ENCODE peak calls at places on chromosomes 13 and 19, in four cellular contexts. C, Q, O and U are unnamed samples.

GRCh38 chr13:80957019-80957650 is 616.2 kb upstream of the SPRY2 start:
- DNase-seq in C (no peak), Q (peak), O (no peak), U (no peak)

GRCh38 chr19:7497292-7497691 is 8.5 kb upstream of the PEX11G start:
- DNase-seq in C (no peak), Q (peak), O (no peak), U (no peak)

GRCh38 chr13:28805193-28805819 is 14.8 kb upstream of the MTUS2 start:
- DNase-seq in C (no peak), Q (peak), O (no peak), U (no peak)

GRCh38 chr19:33392341-33393285 is 19.1 kb downstream of the CEBPG start:
- DNase-seq in C (no peak), Q (no peak), O (no peak), U (no peak)

GRCh38 chr19:47444388-47444821 is 25.1 kb upstream of the MEIS3 start:
- DNase-seq in C (no peak), Q (no peak), O (no peak), U (no peak)

GRCh38 chr19:41740415-41741243 is 14.7 kb upstream of the CEACAM6 start:
- DNase-seq in C (no peak), Q (no peak), O (no peak), U (no peak)

GRCh38 chr13:70817571-70817970 is 709.3 kb upstream of the KLHL1 start:
- DNase-seq in C (no peak), Q (no peak), O (no peak), U (no peak)

GRCh38 chr13:44969858-44970484 is 19.3 kb downstream of the NUFIP1 start:
- DNase-seq in C (no peak), Q (peak), O (no peak), U (peak)

GRCh38 chr19:928471-929259 is 2.8 kb downstream of the ARID3A start:
- DNase-seq in C (no peak), Q (peak), O (no peak), U (no peak)

GRCh38 chr13:107842562-107843180 is 372.7 kb downstream of the LIG4 start:
- DNase-seq in C (no peak), Q (peak), O (no peak), U (peak)

GRCh38 chr13:96934889-96935490 is 59.3 kb downstream of the OXGR1 start:
- DNase-seq in C (no peak), Q (no peak), O (no peak), U (no peak)

GRCh38 chr13:43516401-43516826 is 270.4 kb downstream of the ENOX1 start:
- DNase-seq in C (no peak), Q (peak), O (no peak), U (no peak)

GRCh38 chr19:41995959-41996797 is 2.1 kb upstream of the ATP1A3 start:
- DNase-seq in C (no peak), Q (no peak), O (no peak), U (no peak)

GRCh38 chr13:73782781-73783180 is 351.4 kb downstream of the KLF12 start:
- DNase-seq in C (no peak), Q (no peak), O (no peak), U (no peak)

GRCh38 chr19:55603581-55604292 is 1.7 kb upstream of the ZNF865 start:
- DNase-seq in C (no peak), Q (no peak), O (no peak), U (no peak)

GRCh38 chr19:12668937-12669271 is 2.3 kb downstream of the WDR83 start:
- DNase-seq in C (peak), Q (peak), O (peak), U (peak)

GRCh38 chr19:30085394-30085793 is 143.4 kb downstream of the URI1 start:
- DNase-seq in C (no peak), Q (no peak), O (no peak), U (no peak)

GRCh38 chr19:8240274-8241229 is 31.4 kb downstream of the CERS4 start:
- DNase-seq in C (peak), Q (peak), O (peak), U (peak)

GRCh38 chr19:30406220-30406944 is 34.2 kb downstream of the ZNF536 start:
- DNase-seq in C (no peak), Q (no peak), O (no peak), U (no peak)

GRCh38 chr13:94384217-94384905 is 95.1 kb downstream of the DCT start:
- DNase-seq in C (no peak), Q (no peak), O (no peak), U (no peak)

GRCh38 chr19:49333426-49334288 is 1.5 kb upstream of the CD37 start:
- DNase-seq in C (no peak), Q (no peak), O (peak), U (peak)

GRCh38 chr19:38044267-38045111 is 137.5 kb downstream of the SIPA1L3 start:
- DNase-seq in C (no peak), Q (peak), O (no peak), U (peak)

GRCh38 chr13:20448470-20448869 is 77.2 kb downstream of the CRYL1 start:
- DNase-seq in C (no peak), Q (no peak), O (no peak), U (no peak)

GRCh38 chr19:55678121-55678671 is 3.2 kb downstream of the EPN1 start:
- DNase-seq in C (no peak), Q (no peak), O (peak), U (no peak)

GRCh38 chr13:68152414-68152813 is 922.3 kb upstream of the PCDH9 start:
- DNase-seq in C (no peak), Q (no peak), O (no peak), U (no peak)

GRCh38 chr13:40922437-40923040 is 96.6 kb downstream of the ELF1 start:
- DNase-seq in C (peak), Q (no peak), O (no peak), U (no peak)

GRCh38 chr19:53272044-53272443 is 4.5 kb upstream of the VN1R4 start:
- DNase-seq in C (no peak), Q (no peak), O (no peak), U (no peak)

GRCh38 chr13:33078268-33078667 is 62.0 kb downstream of the KL start:
- DNase-seq in C (no peak), Q (no peak), O (no peak), U (no peak)

GRCh38 chr13:90723381-90723780 is 624.1 kb upstream of the MIR17HG start:
- DNase-seq in C (no peak), Q (peak), O (no peak), U (no peak)

GRCh38 chr13:27128825-27129627 is 42.6 kb downstream of the USP12 start:
- DNase-seq in C (no peak), Q (no peak), O (no peak), U (no peak)

GRCh38 chr13:27130223-27131015 is 41.2 kb downstream of the USP12 start:
- DNase-seq in C (no peak), Q (peak), O (no peak), U (peak)

GRCh38 chr13:27132538-27132937 is 39.1 kb downstream of the USP12 start:
- DNase-seq in C (no peak), Q (no peak), O (no peak), U (no peak)

GRCh38 chr13:27131906-27132305 is 39.7 kb downstream of the USP12 start:
- DNase-seq in C (no peak), Q (no peak), O (no peak), U (peak)

DNA sequence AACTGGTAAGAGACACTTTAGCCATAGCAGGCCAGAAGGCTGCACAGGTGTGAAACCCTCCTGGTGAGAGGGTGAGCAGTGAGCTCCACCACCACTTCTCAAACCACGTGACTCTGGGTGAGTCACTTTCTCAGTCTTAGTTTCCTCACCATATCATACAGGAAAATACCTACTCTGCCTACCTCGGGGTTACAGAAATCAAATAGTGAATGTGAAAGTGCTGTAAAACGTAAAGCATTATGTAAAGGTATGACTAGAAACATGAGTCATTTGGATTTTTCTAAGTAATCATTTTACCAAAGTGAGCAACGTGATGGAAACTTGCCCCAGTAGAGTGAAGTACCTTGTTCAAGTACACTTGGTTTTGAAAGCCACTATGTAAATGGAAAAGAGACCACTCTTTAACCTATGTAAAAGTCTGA is 40.4 kb downstream of the USP12 start:
- DNase-seq in C (no peak), Q (peak), O (no peak), U (peak)
- H3K4me3 ChIP-seq in C (no peak), Q (no peak), O (no peak), U (no peak)

GRCh38 chr13:31200636-31200970 is 828 bp downstream of the B3GLCT start:
- DNase-seq in C (peak), Q (no peak), O (peak), U (no peak)

GRCh38 chr13:31198524-31198923 is 1.3 kb upstream of the B3GLCT start:
- DNase-seq in C (no peak), Q (no peak), O (no peak), U (no peak)

GRCh38 chr13:31199527-31199848 is 287 bp upstream of the B3GLCT start:
- DNase-seq in C (no peak), Q (no peak), O (no peak), U (no peak)

GRCh38 chr13:31199849-31200635 is at the start of gene B3GLCT:
- DNase-seq in C (peak), Q (peak), O (peak), U (peak)

GRCh38 chr13:31201341-31202024 is 1.7 kb downstream of the B3GLCT start:
- DNase-seq in C (peak), Q (peak), O (no peak), U (peak)
- H3K4me3 ChIP-seq in C (peak), Q (peak), O (peak), U (no peak)

GRCh38 chr19:3458595-3459284 is 21.6 kb downstream of the SMIM24 start:
- DNase-seq in C (no peak), Q (peak), O (no peak), U (no peak)
- H3K4me3 ChIP-seq in C (no peak), Q (no peak), O (no peak), U (no peak)

DNA sequence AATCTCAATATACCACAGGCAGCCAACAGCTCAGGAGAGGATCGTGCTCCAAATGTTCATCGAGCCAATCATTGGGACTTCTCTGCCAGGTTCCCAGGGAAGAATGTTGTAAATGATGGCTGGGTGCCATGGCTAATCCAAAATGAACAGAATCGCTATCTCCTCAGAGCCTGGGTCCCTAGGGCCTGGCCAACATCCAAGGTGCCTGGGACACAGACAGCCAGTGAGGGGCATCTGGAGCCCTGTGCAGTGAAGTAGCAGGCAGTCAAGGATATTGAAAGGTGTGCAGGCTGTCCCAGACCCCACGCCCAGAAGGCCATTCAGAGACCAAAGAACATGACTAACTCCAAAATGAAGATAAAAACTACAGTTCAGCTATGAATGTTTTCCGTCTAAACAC is 37.7 kb downstream of the BRD4 start:
- DNase-seq in C (no peak), Q (peak), O (no peak), U (no peak)
- H3K4me3 ChIP-seq in C (no peak), Q (no peak), O (no peak), U (no peak)